ENCODE peak calls at places on chromosome 7, in five cellular contexts. J is hepatocyte, C is tibial nerve, M is cardiac muscle cell, Z is neural progenitor cell. L is an unnamed sample.
A peak's percentile ranks its signal among the peaks of the same experiment; 100 is the strongest.

GRCh38 chr7:115844857-115845256 is 185.7 kb downstream of the TFEC start:
- DNase-seq in J (no peak), C (no peak), M (no peak), Z (no peak), L (no peak)

GRCh38 chr7:17632401-17632800 is 307.9 kb downstream of the SNX13 start:
- DNase-seq in J (no peak), C (no peak), M (no peak), Z (no peak), L (no peak)

GRCh38 chr7:84841809-84842208 is 345.0 kb downstream of the SEMA3D start:
- DNase-seq in J (no peak), C (no peak), M (no peak), Z (no peak), L (no peak)

GRCh38 chr7:157892751-157893150 is 555.9 kb downstream of the DNAJB6 start:
- DNase-seq in J (no peak), C (no peak), M (no peak), Z (no peak), L (no peak)

GRCh38 chr7:129434846-129435318 is 650 bp downstream of the STRIP2 start:
- DNase-seq in J (peak; percentile 10), C (no peak), M (peak; percentile 54), Z (peak; percentile 70), L (no peak)

GRCh38 chr7:140334341-140335057 is 63.8 kb downstream of the SLC37A3 start:
- DNase-seq in J (no peak), C (no peak), M (no peak), Z (no peak), L (no peak)

GRCh38 chr7:80078159-80078731 is 56.4 kb upstream of the GNAI1 start:
- DNase-seq in J (no peak), C (no peak), M (no peak), Z (no peak), L (peak; percentile 67)

GRCh38 chr7:149790146-149790548 is 16.8 kb upstream of the ZNF467 start:
- DNase-seq in J (peak; percentile 63), C (no peak), M (peak; percentile 76), Z (peak; percentile 86), L (no peak)

GRCh38 chr7:42319631-42320030 is 82.6 kb upstream of the GLI3 start:
- DNase-seq in J (no peak), C (no peak), M (no peak), Z (no peak), L (no peak)

GRCh38 chr7:41103331-41103730 is 599.6 kb downstream of the INHBA start:
- DNase-seq in J (no peak), C (no peak), M (no peak), Z (no peak), L (no peak)

GRCh38 chr7:158734861-158735260 is 30.3 kb upstream of the NCAPG2 start:
- DNase-seq in J (no peak), C (no peak), M (no peak), Z (no peak), L (no peak)

GRCh38 chr7:98240961-98241673 is 10.9 kb downstream of the TECPR1 start:
- DNase-seq in J (peak; percentile 59), C (peak; percentile 18), M (peak; percentile 70), Z (peak; percentile 78), L (peak; percentile 46)

GRCh38 chr7:52498319-52498718 is 537.1 kb upstream of the POM121L12 start:
- DNase-seq in J (no peak), C (no peak), M (peak; percentile 7), Z (peak; percentile 13), L (no peak)

GRCh38 chr7:1193593-1194424 is 33.8 kb upstream of the ZFAND2A start:
- DNase-seq in J (peak; percentile 35), C (no peak), M (peak; percentile 36), Z (peak; percentile 81), L (peak; percentile 54)

GRCh38 chr7:65233409-65234034 is 140.1 kb upstream of the ZNF92 start:
- DNase-seq in J (no peak), C (no peak), M (no peak), Z (no peak), L (no peak)

GRCh38 chr7:12244129-12244528 is 33.0 kb downstream of the TMEM106B start:
- DNase-seq in J (peak; percentile 30), C (no peak), M (peak; percentile 17), Z (peak; percentile 66), L (peak; percentile 45)

GRCh38 chr7:12964836-12965235 is 277.4 kb downstream of the ARL4A start:
- DNase-seq in J (no peak), C (no peak), M (no peak), Z (no peak), L (no peak)

GRCh38 chr7:2116086-2116810 is 116.5 kb downstream of the MAD1L1 start:
- DNase-seq in J (no peak), C (no peak), M (no peak), Z (no peak), L (no peak)

GRCh38 chr7:132687016-132687415 is 110.7 kb upstream of the PLXNA4 start:
- DNase-seq in J (no peak), C (no peak), M (no peak), Z (no peak), L (no peak)

GRCh38 chr7:133934262-133934973 is 192.7 kb upstream of the LRGUK start:
- DNase-seq in J (no peak), C (no peak), M (no peak), Z (peak; percentile 29), L (no peak)

GRCh38 chr7:2673934-2674333 is 14.1 kb upstream of the AMZ1 start:
- DNase-seq in J (no peak), C (no peak), M (no peak), Z (no peak), L (no peak)

GRCh38 chr7:18895456-18895855 is 222.0 kb downstream of the TWIST1 start:
- DNase-seq in J (no peak), C (no peak), M (no peak), Z (no peak), L (no peak)

GRCh38 chr7:115032986-115033385 is 111.1 kb downstream of the MDFIC start:
- DNase-seq in J (no peak), C (no peak), M (no peak), Z (no peak), L (no peak)

GRCh38 chr7:93148135-93148534 is at the start of gene SAMD9L:
- DNase-seq in J (no peak), C (no peak), M (no peak), Z (no peak), L (peak; percentile 75)

GRCh38 chr7:117270371-117270770 is 52.5 kb downstream of the WNT2 start:
- DNase-seq in J (no peak), C (no peak), M (no peak), Z (no peak), L (no peak)

GRCh38 chr7:2982831-2983230 is 60.8 kb downstream of the CARD11 start:
- DNase-seq in J (no peak), C (no peak), M (no peak), Z (no peak), L (peak; percentile 18)

GRCh38 chr7:159107052-159107892 is 37.4 kb downstream of the VIPR2 start:
- DNase-seq in J (no peak), C (no peak), M (no peak), Z (no peak), L (no peak)

GRCh38 chr7:26534649-26535482 is 243.2 kb downstream of the SNX10 start:
- DNase-seq in J (no peak), C (no peak), M (peak; percentile 47), Z (no peak), L (no peak)

GRCh38 chr7:12921751-12922345 is 234.4 kb downstream of the ARL4A start:
- DNase-seq in J (no peak), C (no peak), M (no peak), Z (no peak), L (peak; percentile 81)

GRCh38 chr7:35781200-35781701 is 19.6 kb upstream of the SEPTIN7 start:
- DNase-seq in J (no peak), C (no peak), M (no peak), Z (no peak), L (no peak)

GRCh38 chr7:82605247-82605864 is 161.8 kb upstream of the CACNA2D1 start:
- DNase-seq in J (peak; percentile 60), C (peak; percentile 32), M (peak; percentile 58), Z (peak; percentile 56), L (peak; percentile 37)

GRCh38 chr7:7221602-7222038 is 39.3 kb downstream of the C1GALT1 start:
- DNase-seq in J (peak; percentile 29), C (no peak), M (peak; percentile 18), Z (no peak), L (no peak)

GRCh38 chr7:100679129-100679926 is 5.8 kb downstream of the GNB2 start:
- DNase-seq in J (peak; percentile 26), C (no peak), M (no peak), Z (no peak), L (no peak)

GRCh38 chr7:29328050-29328449 is 133.5 kb downstream of the CHN2 start:
- DNase-seq in J (no peak), C (no peak), M (no peak), Z (no peak), L (peak; percentile 19)

GRCh38 chr7:29329686-29330085 is 135.1 kb downstream of the CHN2 start:
- DNase-seq in J (no peak), C (no peak), M (no peak), Z (no peak), L (no peak)

GRCh38 chr7:29330136-29330535 is 135.6 kb downstream of the CHN2 start:
- DNase-seq in J (no peak), C (no peak), M (no peak), Z (no peak), L (no peak)

GRCh38 chr7:29327455-29327854 is 132.9 kb downstream of the CHN2 start:
- DNase-seq in J (no peak), C (no peak), M (no peak), Z (no peak), L (no peak)

DNA sequence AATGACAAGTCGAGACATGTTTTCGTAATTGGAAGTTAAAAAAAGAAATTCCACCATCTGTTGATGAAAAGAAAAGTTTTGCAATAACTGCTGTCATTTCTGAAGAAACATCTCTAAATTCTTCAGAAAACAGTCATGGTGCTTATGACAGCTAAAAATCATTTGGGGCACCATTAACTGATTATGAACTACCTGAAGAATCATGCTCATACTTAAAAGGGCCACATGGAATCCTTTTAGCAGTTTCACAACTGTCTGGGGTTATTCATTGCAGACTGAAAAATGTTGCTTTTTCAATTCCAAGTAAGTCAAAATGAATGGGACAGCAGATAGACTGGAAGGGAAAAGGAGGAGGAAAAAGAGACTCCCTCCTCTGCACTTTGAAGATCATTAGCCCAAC is 134.2 kb downstream of the CHN2 start:
- DNase-seq in J (no peak), C (no peak), M (no peak), Z (no peak), L (no peak)
- H3K4me1 ChIP-seq in J (peaks cover 22% of the 10 kb centered on the region), C (no peaks in the 10 kb centered on the region), M (peaks cover 27% of the 10 kb centered on the region), Z (no peaks in the 10 kb centered on the region), L (no peaks in the 10 kb centered on the region)

GRCh38 chr7:130922206-130923112 is 188.5 kb upstream of the KLF14 start:
- DNase-seq in J (no peak), C (no peak), M (no peak), Z (no peak), L (peak; percentile 86)
- H3K4me1 ChIP-seq in J (peaks cover 33% of the 10 kb centered on the region), C (peaks cover 68% of the 10 kb centered on the region), M (no peaks in the 10 kb centered on the region), Z (peaks cover 28% of the 10 kb centered on the region), L (peaks cover 8% of the 10 kb centered on the region)

GRCh38 chr7:28083159-28083997 is 97.2 kb downstream of the JAZF1 start:
- DNase-seq in J (peak; percentile 46), C (peak; percentile 68), M (no peak), Z (no peak), L (no peak)
- H3K4me1 ChIP-seq in J (peaks cover 3% of the 10 kb centered on the region), C (no peaks in the 10 kb centered on the region), M (peaks cover 6% of the 10 kb centered on the region), Z (no peaks in the 10 kb centered on the region), L (no peaks in the 10 kb centered on the region)

DNA sequence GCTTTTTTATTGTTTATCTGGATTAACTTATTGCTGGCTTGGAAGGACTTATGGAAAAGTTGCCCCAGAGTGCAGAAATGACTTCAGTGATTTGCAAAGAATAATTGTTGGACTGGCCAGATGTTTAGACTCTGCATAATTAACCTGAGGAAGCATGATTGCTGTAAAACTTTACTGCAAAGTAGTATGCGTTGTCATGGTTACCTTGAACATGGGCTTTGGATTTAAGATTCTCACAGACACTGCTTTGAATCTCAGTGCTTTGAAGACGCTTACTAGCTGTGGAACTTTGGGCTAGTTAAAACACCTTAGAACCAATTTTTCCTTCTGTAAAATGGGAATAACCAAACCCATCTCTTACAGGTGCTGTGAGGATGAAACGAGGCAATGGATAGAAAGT is 425.2 kb upstream of the GALNT17 start:
- DNase-seq in J (no peak), C (no peak), M (no peak), Z (no peak), L (no peak)
- H3K4me1 ChIP-seq in J (peaks cover 31% of the 10 kb centered on the region), C (no peaks in the 10 kb centered on the region), M (peaks cover 44% of the 10 kb centered on the region), Z (peaks cover 76% of the 10 kb centered on the region), L (peaks cover 5% of the 10 kb centered on the region)